ENCODE peak calls at places on chromosomes 12 and 14, in ten cellular contexts. G is GM12865, C is cardiac muscle cell, N is left ventricle myocardium inferior, P is tibial nerve, E is GM20000, D is IMR-90, T is WERI-Rb-1, H is tibial artery, O is neural crest cell. J is an unnamed sample.

GRCh38 chr14:93462479-93462878 is 31.7 kb downstream of the UNC79 start:
- DNase-seq in T (peak), C (no peak), O (no peak), E (no peak), D (no peak), G (no peak), P (no peak), H (no peak), N (no peak), J (no peak)

GRCh38 chr14:101147848-101148247 is 244.3 kb upstream of the RTL1 start:
- DNase-seq in G (no peak), D (no peak), H (no peak), P (no peak), O (no peak), C (no peak), T (no peak), E (no peak), N (no peak), J (no peak)

GRCh38 chr14:104319489-104320241 is 181.3 kb downstream of the KIF26A start:
- DNase-seq in H (peak), C (no peak), N (no peak), E (no peak), D (no peak), P (no peak), O (no peak), G (no peak), T (no peak), J (peak)

GRCh38 chr14:59139324-59139723 is 49.1 kb upstream of the DAAM1 start:
- DNase-seq in E (no peak), D (no peak), N (no peak), C (no peak), T (no peak), G (no peak), O (no peak), H (no peak), P (no peak), J (no peak)

GRCh38 chr14:89249296-89249565 is 167.8 kb downstream of the FOXN3 start:
- DNase-seq in O (no peak), D (peak), N (no peak), E (no peak), G (no peak), P (no peak), H (no peak), T (no peak), C (no peak), J (no peak)

GRCh38 chr12:27969011-27969900 is 3.3 kb downstream of the PTHLH start:
- DNase-seq in D (peak), C (peak), P (no peak), N (peak), G (no peak), E (peak), O (peak), H (no peak), T (peak), J (no peak)

GRCh38 chr12:97939141-97939540 is 476.5 kb downstream of the RMST start:
- DNase-seq in N (no peak), E (no peak), T (no peak), H (no peak), P (no peak), O (no peak), D (no peak), G (no peak), C (no peak), J (no peak)

GRCh38 chr12:58176296-58176869 is 235.0 kb downstream of the ATP23 start:
- DNase-seq in O (peak), G (peak), C (peak), T (peak), E (no peak), H (no peak), P (peak), D (peak), N (no peak), J (no peak)

GRCh38 chr14:77707355-77707723 is 484 bp downstream of the ALKBH1 start:
- DNase-seq in H (no peak), D (peak), C (no peak), O (no peak), E (peak), P (peak), G (peak), N (no peak), T (peak), J (no peak)

GRCh38 chr12:110355080-110355479 is 48.4 kb downstream of the ANAPC7 start:
- DNase-seq in D (no peak), N (no peak), T (no peak), P (no peak), C (peak), O (peak), H (no peak), G (peak), E (peak), J (no peak)

GRCh38 chr14:89014570-89014847 is 190.1 kb downstream of the TTC8 start:
- DNase-seq in D (no peak), G (no peak), O (no peak), C (no peak), P (no peak), N (no peak), T (no peak), H (no peak), E (no peak), J (no peak)

GRCh38 chr12:47393403-47393790 is 312.4 kb downstream of the RPAP3 start:
- DNase-seq in P (no peak), G (no peak), C (no peak), H (no peak), O (no peak), D (peak), T (no peak), N (no peak), E (no peak), J (no peak)

GRCh38 chr12:57456145-57456700 is 1.1 kb downstream of the INHBE start:
- DNase-seq in E (no peak), P (no peak), N (no peak), H (no peak), D (peak), C (peak), T (peak), O (peak), G (peak), J (no peak)

GRCh38 chr12:54980341-54980740 is 4.2 kb downstream of the TESPA1 start:
- DNase-seq in G (no peak), P (no peak), O (no peak), N (no peak), H (no peak), E (no peak), T (no peak), C (no peak), D (no peak), J (no peak)

GRCh38 chr12:122951406-122951805 is 14.9 kb downstream of the ABCB9 start:
- DNase-seq in E (no peak), N (no peak), O (no peak), P (no peak), C (no peak), G (peak), T (no peak), D (peak), H (no peak), J (no peak)

GRCh38 chr12:104307655-104308000 is 4.1 kb downstream of the EID3 start:
- DNase-seq in E (no peak), O (no peak), G (no peak), N (no peak), P (no peak), T (no peak), H (no peak), C (no peak), D (no peak), J (no peak)

GRCh38 chr14:105095236-105095805 is 30.1 kb upstream of the GPR132 start:
- DNase-seq in G (no peak), H (peak), N (no peak), D (no peak), P (no peak), C (no peak), O (no peak), T (no peak), E (no peak), J (no peak)

GRCh38 chr12:21881950-21882349 is 59.3 kb downstream of the ABCC9 start:
- DNase-seq in P (no peak), C (no peak), O (no peak), E (no peak), N (peak), D (no peak), G (no peak), T (no peak), H (no peak), J (peak)

GRCh38 chr14:55772521-55772920 is 192.5 kb downstream of the KTN1 start:
- DNase-seq in E (no peak), H (no peak), O (no peak), C (no peak), N (no peak), D (no peak), G (no peak), T (no peak), P (no peak), J (no peak)

GRCh38 chr12:52307836-52308806 is 13.1 kb downstream of the KRT83 start:
- DNase-seq in T (peak), P (no peak), E (no peak), C (peak), H (peak), O (peak), N (peak), D (peak), G (no peak), J (peak)
- TF ChIP-seq CTCF in T (no peak), P (peak), E (no peak), C (peak), H (peak), O (peak), N (peak), D (peak), G (no peak), J (peak)

DNA sequence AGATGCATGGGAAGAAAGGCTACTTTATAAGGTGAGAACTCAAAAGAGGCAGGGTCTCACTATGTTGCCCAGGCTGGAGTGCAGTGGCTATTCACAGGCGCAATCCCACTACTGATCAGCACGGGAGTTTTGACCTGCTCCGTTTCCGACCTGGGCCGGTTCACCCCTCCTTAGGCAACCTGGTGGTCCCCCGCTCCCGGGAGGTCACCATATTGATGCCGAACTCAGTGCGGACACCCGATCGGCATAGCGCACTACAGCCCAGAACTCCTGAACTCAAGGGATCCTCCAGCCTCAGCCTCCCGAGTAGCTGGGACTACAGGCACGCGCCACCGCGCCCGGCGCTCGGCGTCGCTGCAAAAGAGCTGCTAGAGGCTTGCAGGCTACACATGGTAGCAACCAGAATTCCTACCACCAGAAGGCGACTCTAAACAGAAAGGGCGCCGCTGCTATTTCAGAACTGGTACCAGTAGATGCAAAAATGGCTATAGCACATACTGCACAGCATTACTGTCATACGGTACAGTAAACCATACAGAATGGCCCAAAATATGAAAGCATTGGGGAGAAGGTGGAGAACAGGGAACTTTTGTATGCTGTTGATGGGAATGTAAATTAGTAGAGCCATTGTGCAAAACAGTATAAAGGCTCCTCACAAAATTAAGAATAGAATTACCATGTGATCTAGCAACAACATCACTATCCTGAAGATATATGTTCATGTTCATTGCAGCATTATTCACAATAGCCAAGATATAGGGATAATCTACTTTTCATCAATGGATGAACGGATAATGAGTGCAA is 1.2 kb upstream of the NEMF start:
- DNase-seq in N (peak), C (peak), O (peak), T (peak), D (peak), P (peak), E (peak), H (peak), G (peak), J (no peak)
- TF ChIP-seq CTCF in N (peak), C (peak), O (peak), T (peak), D (peak), P (peak), E (peak), H (peak), G (peak), J (peak)

DNA sequence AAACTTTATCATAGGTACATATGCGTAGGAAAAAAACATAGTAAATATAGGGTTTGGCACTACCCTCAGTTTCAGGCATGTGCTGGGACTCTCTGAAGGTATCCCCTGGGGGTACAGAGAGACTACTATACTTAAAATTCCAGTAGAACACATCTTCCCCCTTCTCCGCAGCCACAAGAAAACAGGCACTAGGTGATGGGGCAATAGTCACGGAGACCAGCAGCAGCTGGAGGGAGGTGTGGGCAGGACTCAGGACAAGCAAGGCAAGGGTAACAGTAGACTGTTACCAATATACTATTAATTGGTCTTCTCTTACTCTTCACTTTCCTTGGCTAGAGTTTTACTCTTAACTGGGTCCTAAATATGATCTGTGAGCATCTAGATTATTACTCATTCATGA is 4.6 kb upstream of the PAPOLA start:
- DNase-seq in T (no peak), C (no peak), G (no peak), O (no peak), D (no peak), E (no peak), N (no peak), P (no peak), H (no peak), J (no peak)
- TF ChIP-seq CTCF in T (no peak), C (no peak), G (no peak), O (no peak), D (no peak), E (no peak), N (no peak), P (no peak), H (no peak), J (no peak)

DNA sequence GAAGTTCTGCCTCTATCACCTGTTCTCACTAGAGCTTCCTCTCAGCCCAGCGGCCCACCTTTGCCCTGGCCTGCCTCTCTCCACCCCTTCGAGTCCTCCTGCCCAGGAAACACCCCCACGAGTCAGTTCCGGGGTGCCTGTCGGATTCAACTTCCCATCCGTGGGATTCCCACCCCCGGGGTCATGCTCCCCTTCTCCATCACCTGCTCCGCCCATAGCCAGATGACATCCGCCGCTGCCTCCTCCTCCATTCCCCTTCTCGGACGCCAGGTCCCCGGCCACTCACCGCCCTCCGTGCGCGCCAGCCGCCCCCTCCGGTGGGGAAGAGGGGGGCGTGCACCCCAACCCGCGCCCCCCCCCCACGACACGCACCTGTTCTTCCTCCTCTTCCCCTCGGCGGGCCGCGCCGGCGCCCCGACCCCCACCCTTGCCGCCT is 758 bp downstream of the SPPL3 start:
- DNase-seq in H (peak), P (peak), E (peak), T (peak), N (peak), O (peak), G (peak), D (peak), C (peak), J (peak)
- TF ChIP-seq CTCF in H (no peak), P (no peak), E (no peak), T (no peak), N (no peak), O (no peak), G (no peak), D (no peak), C (no peak), J (no peak)

GRCh38 chr12:56151672-56152131 is 685 bp upstream of the MYL6B start:
- DNase-seq in P (peak), G (peak), H (no peak), N (no peak), T (peak), C (peak), D (no peak), E (peak), O (no peak), J (no peak)
- TF ChIP-seq CTCF in P (peak), G (peak), H (peak), N (peak), T (peak), C (peak), D (peak), E (no peak), O (peak), J (peak)

J was measured in coronary artery.